ENCODE peak calls at places on chromosome 17, in six cellular contexts. One of them, this sample, is unnamed.

GRCh38 chr17:44079877-44080821 is 9.6 kb downstream of the G6PC3 start:
- DNase-seq in breast epithelium: no peak
- DNase-seq in CD4-positive, alpha-beta memory T cell: no peak
- DNase-seq in thoracic aorta: no peak
- DNase-seq in HL-60: peak
- DNase-seq in AG09309: no peak
- DNase-seq in this sample: no peak

GRCh38 chr17:3964203-3965122 is at the start of gene ATP2A3:
- DNase-seq in breast epithelium: no peak
- DNase-seq in CD4-positive, alpha-beta memory T cell: peak
- DNase-seq in thoracic aorta: no peak
- DNase-seq in HL-60: no peak
- DNase-seq in AG09309: no peak
- DNase-seq in this sample: no peak

GRCh38 chr17:9971991-9972390 is 66.9 kb upstream of the RCVRN start:
- DNase-seq in breast epithelium: peak
- DNase-seq in CD4-positive, alpha-beta memory T cell: no peak
- DNase-seq in thoracic aorta: no peak
- DNase-seq in HL-60: no peak
- DNase-seq in AG09309: peak
- DNase-seq in this sample: peak

GRCh38 chr17:57987582-57988300 is at the start of gene VEZF1:
- DNase-seq in breast epithelium: peak
- DNase-seq in CD4-positive, alpha-beta memory T cell: peak
- DNase-seq in thoracic aorta: no peak
- DNase-seq in HL-60: no peak
- DNase-seq in AG09309: no peak
- DNase-seq in this sample: no peak

GRCh38 chr17:81463506-81463905 is 49.1 kb downstream of the ACTG1 start:
- DNase-seq in breast epithelium: no peak
- DNase-seq in CD4-positive, alpha-beta memory T cell: no peak
- DNase-seq in thoracic aorta: no peak
- DNase-seq in HL-60: no peak
- DNase-seq in AG09309: no peak
- DNase-seq in this sample: no peak

GRCh38 chr17:20073056-20073979 is 64.2 kb downstream of the SPECC1 start:
- DNase-seq in breast epithelium: no peak
- DNase-seq in CD4-positive, alpha-beta memory T cell: peak
- DNase-seq in thoracic aorta: no peak
- DNase-seq in HL-60: peak
- DNase-seq in AG09309: no peak
- DNase-seq in this sample: no peak

GRCh38 chr17:17004251-17004996 is 32.5 kb upstream of the TNFRSF13B start:
- DNase-seq in breast epithelium: peak
- DNase-seq in CD4-positive, alpha-beta memory T cell: no peak
- DNase-seq in thoracic aorta: no peak
- DNase-seq in HL-60: no peak
- DNase-seq in AG09309: no peak
- DNase-seq in this sample: no peak

GRCh38 chr17:15171433-15172047 is 93.6 kb downstream of the PMP22 start:
- DNase-seq in breast epithelium: peak
- DNase-seq in CD4-positive, alpha-beta memory T cell: no peak
- DNase-seq in thoracic aorta: no peak
- DNase-seq in HL-60: no peak
- DNase-seq in AG09309: peak
- DNase-seq in this sample: peak

GRCh38 chr17:5126719-5127488 is 11.1 kb downstream of the USP6 start:
- DNase-seq in breast epithelium: no peak
- DNase-seq in CD4-positive, alpha-beta memory T cell: no peak
- DNase-seq in thoracic aorta: no peak
- DNase-seq in HL-60: no peak
- DNase-seq in AG09309: no peak
- DNase-seq in this sample: no peak

GRCh38 chr17:17767096-17767470 is 69.7 kb downstream of the SREBF1 start:
- DNase-seq in breast epithelium: no peak
- DNase-seq in CD4-positive, alpha-beta memory T cell: no peak
- DNase-seq in thoracic aorta: no peak
- DNase-seq in HL-60: no peak
- DNase-seq in AG09309: no peak
- DNase-seq in this sample: no peak

GRCh38 chr17:50935201-50936124 is 69.3 kb upstream of the TOB1 start:
- DNase-seq in breast epithelium: peak
- DNase-seq in CD4-positive, alpha-beta memory T cell: no peak
- DNase-seq in thoracic aorta: peak
- DNase-seq in HL-60: no peak
- DNase-seq in AG09309: peak
- DNase-seq in this sample: no peak

GRCh38 chr17:46125831-46126230 is 67.4 kb downstream of the KANSL1 start:
- DNase-seq in breast epithelium: no peak
- DNase-seq in CD4-positive, alpha-beta memory T cell: no peak
- DNase-seq in thoracic aorta: no peak
- DNase-seq in HL-60: no peak
- DNase-seq in AG09309: no peak
- DNase-seq in this sample: no peak

GRCh38 chr17:43732961-43733360 is 25.6 kb downstream of the SOST start:
- DNase-seq in breast epithelium: no peak
- DNase-seq in CD4-positive, alpha-beta memory T cell: no peak
- DNase-seq in thoracic aorta: no peak
- DNase-seq in HL-60: no peak
- DNase-seq in AG09309: peak
- DNase-seq in this sample: no peak

GRCh38 chr17:17322516-17323510 is 19.6 kb downstream of the NT5M start:
- DNase-seq in breast epithelium: peak
- DNase-seq in CD4-positive, alpha-beta memory T cell: no peak
- DNase-seq in thoracic aorta: no peak
- DNase-seq in HL-60: no peak
- DNase-seq in AG09309: no peak
- DNase-seq in this sample: no peak

GRCh38 chr17:73304438-73304837 is 7.4 kb downstream of the CDC42EP4 start:
- DNase-seq in breast epithelium: no peak
- DNase-seq in CD4-positive, alpha-beta memory T cell: no peak
- DNase-seq in thoracic aorta: no peak
- DNase-seq in HL-60: no peak
- DNase-seq in AG09309: no peak
- DNase-seq in this sample: no peak

GRCh38 chr17:37844158-37844976 is 79.8 kb upstream of the TBC1D3K start:
- DNase-seq in breast epithelium: no peak
- DNase-seq in CD4-positive, alpha-beta memory T cell: peak
- DNase-seq in thoracic aorta: no peak
- DNase-seq in HL-60: peak
- DNase-seq in AG09309: no peak
- DNase-seq in this sample: no peak

GRCh38 chr17:1999557-2000251 is 25.4 kb downstream of the RTN4RL1 start:
- DNase-seq in breast epithelium: peak
- DNase-seq in CD4-positive, alpha-beta memory T cell: no peak
- DNase-seq in thoracic aorta: no peak
- DNase-seq in HL-60: no peak
- DNase-seq in AG09309: no peak
- DNase-seq in this sample: no peak

GRCh38 chr17:32112416-32112815 is 29.9 kb upstream of the RHOT1 start:
- DNase-seq in breast epithelium: no peak
- DNase-seq in CD4-positive, alpha-beta memory T cell: no peak
- DNase-seq in thoracic aorta: no peak
- DNase-seq in HL-60: no peak
- DNase-seq in AG09309: no peak
- DNase-seq in this sample: no peak

GRCh38 chr17:72126575-72127486 is 6.0 kb downstream of the SOX9 start:
- DNase-seq in breast epithelium: no peak
- DNase-seq in CD4-positive, alpha-beta memory T cell: no peak
- DNase-seq in thoracic aorta: no peak
- DNase-seq in HL-60: no peak
- DNase-seq in AG09309: no peak
- DNase-seq in this sample: no peak

GRCh38 chr17:8186787-8187516 is 3.0 kb downstream of the BORCS6 start:
- DNase-seq in breast epithelium: peak
- DNase-seq in CD4-positive, alpha-beta memory T cell: peak
- DNase-seq in thoracic aorta: peak
- DNase-seq in HL-60: peak
- DNase-seq in AG09309: peak
- DNase-seq in this sample: peak

GRCh38 chr17:32780721-32781120 is 96.2 kb downstream of the MYO1D start:
- DNase-seq in breast epithelium: no peak
- DNase-seq in CD4-positive, alpha-beta memory T cell: no peak
- DNase-seq in thoracic aorta: no peak
- DNase-seq in HL-60: no peak
- DNase-seq in AG09309: no peak
- DNase-seq in this sample: no peak

GRCh38 chr17:33642002-33642401 is 348.9 kb upstream of the ASIC2 start:
- DNase-seq in breast epithelium: no peak
- DNase-seq in CD4-positive, alpha-beta memory T cell: no peak
- DNase-seq in thoracic aorta: no peak
- DNase-seq in HL-60: no peak
- DNase-seq in AG09309: no peak
- DNase-seq in this sample: no peak

GRCh38 chr17:43832168-43832975 is 574 bp downstream of the MPP3 start:
- DNase-seq in breast epithelium: no peak
- DNase-seq in CD4-positive, alpha-beta memory T cell: no peak
- DNase-seq in thoracic aorta: no peak
- DNase-seq in HL-60: peak
- DNase-seq in AG09309: no peak
- DNase-seq in this sample: no peak

GRCh38 chr17:53129863-53130262 is 692.9 kb upstream of the KIF2B start:
- DNase-seq in breast epithelium: no peak
- DNase-seq in CD4-positive, alpha-beta memory T cell: no peak
- DNase-seq in thoracic aorta: no peak
- DNase-seq in HL-60: no peak
- DNase-seq in AG09309: no peak
- DNase-seq in this sample: no peak

GRCh38 chr17:82051776-82052637 is at the start of the genes GPS1 and RFNG:
- DNase-seq in breast epithelium: peak
- DNase-seq in CD4-positive, alpha-beta memory T cell: peak
- DNase-seq in thoracic aorta: no peak
- DNase-seq in HL-60: peak
- DNase-seq in AG09309: no peak
- DNase-seq in this sample: no peak

GRCh38 chr17:10055251-10055975 is 143.0 kb downstream of the GAS7 start:
- DNase-seq in breast epithelium: no peak
- DNase-seq in CD4-positive, alpha-beta memory T cell: no peak
- DNase-seq in thoracic aorta: no peak
- DNase-seq in HL-60: no peak
- DNase-seq in AG09309: no peak
- DNase-seq in this sample: no peak

GRCh38 chr17:13490427-13490826 is 111.3 kb downstream of the HS3ST3A1 start:
- DNase-seq in breast epithelium: no peak
- DNase-seq in CD4-positive, alpha-beta memory T cell: no peak
- DNase-seq in thoracic aorta: no peak
- DNase-seq in HL-60: no peak
- DNase-seq in AG09309: no peak
- DNase-seq in this sample: no peak

GRCh38 chr17:38969281-38969680 is 2.1 kb upstream of the FBXO47 start:
- DNase-seq in breast epithelium: no peak
- DNase-seq in CD4-positive, alpha-beta memory T cell: no peak
- DNase-seq in thoracic aorta: no peak
- DNase-seq in HL-60: no peak
- DNase-seq in AG09309: no peak
- DNase-seq in this sample: no peak

GRCh38 chr17:38970128-38970527 is 2.9 kb upstream of the FBXO47 start:
- DNase-seq in breast epithelium: no peak
- DNase-seq in CD4-positive, alpha-beta memory T cell: no peak
- DNase-seq in thoracic aorta: no peak
- DNase-seq in HL-60: no peak
- DNase-seq in AG09309: no peak
- DNase-seq in this sample: no peak

GRCh38 chr17:38970804-38971203 is 3.6 kb upstream of the FBXO47 start:
- DNase-seq in breast epithelium: no peak
- DNase-seq in CD4-positive, alpha-beta memory T cell: no peak
- DNase-seq in thoracic aorta: no peak
- DNase-seq in HL-60: no peak
- DNase-seq in AG09309: no peak
- DNase-seq in this sample: no peak

DNA sequence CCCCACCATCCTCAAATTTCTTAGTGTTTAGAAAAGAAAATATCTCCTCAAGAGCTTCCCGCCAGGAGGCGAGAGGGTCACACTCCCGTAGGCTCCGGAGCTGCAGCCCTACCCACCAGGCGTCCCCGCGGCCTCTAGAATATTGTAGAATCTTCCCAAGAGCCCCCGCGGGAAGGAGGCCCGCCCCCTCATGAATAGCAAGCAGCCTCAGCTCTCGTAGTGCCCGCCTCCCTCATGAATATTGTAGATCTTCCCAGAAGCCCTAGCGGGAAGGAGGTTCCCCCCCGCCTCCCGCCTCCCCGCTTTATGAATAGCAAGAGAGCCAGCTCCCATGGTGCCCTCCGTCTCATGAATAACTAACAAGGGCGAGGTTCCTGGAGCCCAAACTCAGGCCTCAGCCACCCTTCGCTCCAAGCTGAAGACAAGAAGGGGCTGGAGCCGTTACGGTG is at the start of gene FBXO47:
- DNase-seq in breast epithelium: peak
- DNase-seq in CD4-positive, alpha-beta memory T cell: peak
- DNase-seq in thoracic aorta: peak
- DNase-seq in HL-60: no peak
- DNase-seq in AG09309: peak
- DNase-seq in this sample: no peak
- H3K4me3 ChIP-seq in breast epithelium: peak
- H3K4me3 ChIP-seq in CD4-positive, alpha-beta memory T cell: no peak
- H3K4me3 ChIP-seq in thoracic aorta: peak
- H3K4me3 ChIP-seq in HL-60: no peak
- H3K4me3 ChIP-seq in AG09309: peak
- H3K4me3 ChIP-seq in this sample: no peak

GRCh38 chr17:27610304-27610676 is 20.7 kb upstream of the LGALS9 start:
- DNase-seq in breast epithelium: no peak
- DNase-seq in CD4-positive, alpha-beta memory T cell: no peak
- DNase-seq in thoracic aorta: no peak
- DNase-seq in HL-60: no peak
- DNase-seq in AG09309: no peak
- DNase-seq in this sample: no peak
- H3K4me3 ChIP-seq in breast epithelium: no peak
- H3K4me3 ChIP-seq in CD4-positive, alpha-beta memory T cell: no peak
- H3K4me3 ChIP-seq in thoracic aorta: no peak
- H3K4me3 ChIP-seq in HL-60: no peak
- H3K4me3 ChIP-seq in AG09309: no peak
- H3K4me3 ChIP-seq in this sample: no peak

GRCh38 chr17:29032067-29032551 is 10.8 kb upstream of the PIPOX start:
- DNase-seq in breast epithelium: no peak
- DNase-seq in CD4-positive, alpha-beta memory T cell: no peak
- DNase-seq in thoracic aorta: no peak
- DNase-seq in HL-60: no peak
- DNase-seq in AG09309: no peak
- DNase-seq in this sample: no peak
- H3K4me3 ChIP-seq in breast epithelium: no peak
- H3K4me3 ChIP-seq in CD4-positive, alpha-beta memory T cell: no peak
- H3K4me3 ChIP-seq in thoracic aorta: no peak
- H3K4me3 ChIP-seq in HL-60: no peak
- H3K4me3 ChIP-seq in AG09309: no peak
- H3K4me3 ChIP-seq in this sample: no peak

GRCh38 chr17:30530346-30531025 is 53.3 kb downstream of the GOSR1 start:
- DNase-seq in breast epithelium: no peak
- DNase-seq in CD4-positive, alpha-beta memory T cell: no peak
- DNase-seq in thoracic aorta: no peak
- DNase-seq in HL-60: no peak
- DNase-seq in AG09309: no peak
- DNase-seq in this sample: no peak
- H3K4me3 ChIP-seq in breast epithelium: no peak
- H3K4me3 ChIP-seq in CD4-positive, alpha-beta memory T cell: no peak
- H3K4me3 ChIP-seq in thoracic aorta: no peak
- H3K4me3 ChIP-seq in HL-60: no peak
- H3K4me3 ChIP-seq in AG09309: no peak
- H3K4me3 ChIP-seq in this sample: no peak

This sample was measured in HFF-Myc.